ENCODE peak calls at places on chromosomes 3 and 15, in six cellular contexts. One of them, this sample, is unnamed.

GRCh38 chr3:15645740-15646490 is 44.4 kb downstream of the BTD start:
- DNase-seq in psoas muscle: peak
- DNase-seq in transverse colon: no peak
- DNase-seq in AG04450: no peak
- DNase-seq in CD8-positive, alpha-beta T cell: no peak
- DNase-seq in fibroblast of pulmonary artery: peak
- DNase-seq in this sample: no peak

GRCh38 chr3:125358923-125359322 is 16.2 kb downstream of the ZNF148 start:
- DNase-seq in psoas muscle: no peak
- DNase-seq in transverse colon: no peak
- DNase-seq in AG04450: no peak
- DNase-seq in CD8-positive, alpha-beta T cell: no peak
- DNase-seq in fibroblast of pulmonary artery: no peak
- DNase-seq in this sample: no peak

GRCh38 chr3:141203866-141204265 is 27.8 kb upstream of the PXYLP1 start:
- DNase-seq in psoas muscle: no peak
- DNase-seq in transverse colon: no peak
- DNase-seq in AG04450: no peak
- DNase-seq in CD8-positive, alpha-beta T cell: no peak
- DNase-seq in fibroblast of pulmonary artery: no peak
- DNase-seq in this sample: no peak

GRCh38 chr3:171446801-171447578 is 13.2 kb downstream of the TNIK start:
- DNase-seq in psoas muscle: no peak
- DNase-seq in transverse colon: no peak
- DNase-seq in AG04450: peak
- DNase-seq in CD8-positive, alpha-beta T cell: no peak
- DNase-seq in fibroblast of pulmonary artery: peak
- DNase-seq in this sample: no peak

GRCh38 chr3:197280156-197280555 is 18.3 kb downstream of the DLG1 start:
- DNase-seq in psoas muscle: no peak
- DNase-seq in transverse colon: no peak
- DNase-seq in AG04450: no peak
- DNase-seq in CD8-positive, alpha-beta T cell: no peak
- DNase-seq in fibroblast of pulmonary artery: no peak
- DNase-seq in this sample: no peak

GRCh38 chr15:73225358-73226015 is 143.3 kb downstream of the HCN4 start:
- DNase-seq in psoas muscle: no peak
- DNase-seq in transverse colon: peak
- DNase-seq in AG04450: no peak
- DNase-seq in CD8-positive, alpha-beta T cell: no peak
- DNase-seq in fibroblast of pulmonary artery: no peak
- DNase-seq in this sample: no peak

GRCh38 chr3:190252080-190252479 is 70.2 kb downstream of the CLDN1 start:
- DNase-seq in psoas muscle: no peak
- DNase-seq in transverse colon: no peak
- DNase-seq in AG04450: peak
- DNase-seq in CD8-positive, alpha-beta T cell: no peak
- DNase-seq in fibroblast of pulmonary artery: peak
- DNase-seq in this sample: no peak

GRCh38 chr3:148102156-148102555 is 595.5 kb upstream of the AGTR1 start:
- DNase-seq in psoas muscle: no peak
- DNase-seq in transverse colon: no peak
- DNase-seq in AG04450: no peak
- DNase-seq in CD8-positive, alpha-beta T cell: no peak
- DNase-seq in fibroblast of pulmonary artery: no peak
- DNase-seq in this sample: no peak

GRCh38 chr3:4503050-4503449 is 9.9 kb downstream of the ITPR1 start:
- DNase-seq in psoas muscle: no peak
- DNase-seq in transverse colon: peak
- DNase-seq in AG04450: no peak
- DNase-seq in CD8-positive, alpha-beta T cell: no peak
- DNase-seq in fibroblast of pulmonary artery: no peak
- DNase-seq in this sample: no peak

GRCh38 chr15:66264853-66265252 is 11.3 kb upstream of the MEGF11 start:
- DNase-seq in psoas muscle: no peak
- DNase-seq in transverse colon: no peak
- DNase-seq in AG04450: no peak
- DNase-seq in CD8-positive, alpha-beta T cell: no peak
- DNase-seq in fibroblast of pulmonary artery: no peak
- DNase-seq in this sample: no peak

GRCh38 chr3:45204136-45204535 is 22.0 kb downstream of the TMEM158 start:
- DNase-seq in psoas muscle: no peak
- DNase-seq in transverse colon: no peak
- DNase-seq in AG04450: peak
- DNase-seq in CD8-positive, alpha-beta T cell: no peak
- DNase-seq in fibroblast of pulmonary artery: peak
- DNase-seq in this sample: no peak

GRCh38 chr3:43584043-43584826 is 37.6 kb downstream of the ANO10 start:
- DNase-seq in psoas muscle: no peak
- DNase-seq in transverse colon: no peak
- DNase-seq in AG04450: peak
- DNase-seq in CD8-positive, alpha-beta T cell: no peak
- DNase-seq in fibroblast of pulmonary artery: no peak
- DNase-seq in this sample: no peak

GRCh38 chr15:31605467-31605931 is 278.9 kb downstream of the KLF13 start:
- DNase-seq in psoas muscle: no peak
- DNase-seq in transverse colon: no peak
- DNase-seq in AG04450: no peak
- DNase-seq in CD8-positive, alpha-beta T cell: no peak
- DNase-seq in fibroblast of pulmonary artery: no peak
- DNase-seq in this sample: no peak

GRCh38 chr15:65306551-65306950 is 2.1 kb downstream of the RNU5B-1 start:
- DNase-seq in psoas muscle: no peak
- DNase-seq in transverse colon: no peak
- DNase-seq in AG04450: no peak
- DNase-seq in CD8-positive, alpha-beta T cell: no peak
- DNase-seq in fibroblast of pulmonary artery: no peak
- DNase-seq in this sample: no peak

GRCh38 chr3:104632947-104633346 is 733.8 kb upstream of the ALCAM start:
- DNase-seq in psoas muscle: no peak
- DNase-seq in transverse colon: no peak
- DNase-seq in AG04450: no peak
- DNase-seq in CD8-positive, alpha-beta T cell: no peak
- DNase-seq in fibroblast of pulmonary artery: no peak
- DNase-seq in this sample: no peak

GRCh38 chr15:60831540-60831939 is 352.6 kb upstream of the ICE2 start:
- DNase-seq in psoas muscle: no peak
- DNase-seq in transverse colon: no peak
- DNase-seq in AG04450: no peak
- DNase-seq in CD8-positive, alpha-beta T cell: no peak
- DNase-seq in fibroblast of pulmonary artery: no peak
- DNase-seq in this sample: no peak

GRCh38 chr15:27036210-27036609 is 65.2 kb downstream of the GABRG3 start:
- DNase-seq in psoas muscle: no peak
- DNase-seq in transverse colon: no peak
- DNase-seq in AG04450: no peak
- DNase-seq in CD8-positive, alpha-beta T cell: no peak
- DNase-seq in fibroblast of pulmonary artery: no peak
- DNase-seq in this sample: no peak

GRCh38 chr3:49903451-49904424 is at the start of gene MST1R:
- DNase-seq in psoas muscle: peak
- DNase-seq in transverse colon: peak
- DNase-seq in AG04450: no peak
- DNase-seq in CD8-positive, alpha-beta T cell: peak
- DNase-seq in fibroblast of pulmonary artery: peak
- DNase-seq in this sample: peak

GRCh38 chr15:78880242-78880533 is 7.5 kb downstream of the MORF4L1 start:
- DNase-seq in psoas muscle: no peak
- DNase-seq in transverse colon: no peak
- DNase-seq in AG04450: no peak
- DNase-seq in CD8-positive, alpha-beta T cell: no peak
- DNase-seq in fibroblast of pulmonary artery: no peak
- DNase-seq in this sample: no peak

GRCh38 chr3:85567074-85567676 is 608.4 kb downstream of the CADM2 start:
- DNase-seq in psoas muscle: peak
- DNase-seq in transverse colon: peak
- DNase-seq in AG04450: no peak
- DNase-seq in CD8-positive, alpha-beta T cell: no peak
- DNase-seq in fibroblast of pulmonary artery: peak
- DNase-seq in this sample: peak

GRCh38 chr3:69144631-69145244 is 22.3 kb upstream of the LMOD3 start:
- DNase-seq in psoas muscle: no peak
- DNase-seq in transverse colon: no peak
- DNase-seq in AG04450: no peak
- DNase-seq in CD8-positive, alpha-beta T cell: no peak
- DNase-seq in fibroblast of pulmonary artery: no peak
- DNase-seq in this sample: no peak

GRCh38 chr15:28017423-28017924 is 81.6 kb downstream of the OCA2 start:
- DNase-seq in psoas muscle: no peak
- DNase-seq in transverse colon: no peak
- DNase-seq in AG04450: no peak
- DNase-seq in CD8-positive, alpha-beta T cell: no peak
- DNase-seq in fibroblast of pulmonary artery: no peak
- DNase-seq in this sample: peak

GRCh38 chr15:40302981-40303380 is 4.8 kb downstream of the PLCB2 start:
- DNase-seq in psoas muscle: no peak
- DNase-seq in transverse colon: no peak
- DNase-seq in AG04450: no peak
- DNase-seq in CD8-positive, alpha-beta T cell: no peak
- DNase-seq in fibroblast of pulmonary artery: no peak
- DNase-seq in this sample: no peak

GRCh38 chr3:16978234-16978920 is 93.6 kb downstream of the PLCL2 start:
- DNase-seq in psoas muscle: no peak
- DNase-seq in transverse colon: no peak
- DNase-seq in AG04450: no peak
- DNase-seq in CD8-positive, alpha-beta T cell: no peak
- DNase-seq in fibroblast of pulmonary artery: no peak
- DNase-seq in this sample: no peak

GRCh38 chr3:188230962-188231361 is 77.0 kb downstream of the LPP start:
- DNase-seq in psoas muscle: peak
- DNase-seq in transverse colon: no peak
- DNase-seq in AG04450: no peak
- DNase-seq in CD8-positive, alpha-beta T cell: no peak
- DNase-seq in fibroblast of pulmonary artery: no peak
- DNase-seq in this sample: no peak

DNA sequence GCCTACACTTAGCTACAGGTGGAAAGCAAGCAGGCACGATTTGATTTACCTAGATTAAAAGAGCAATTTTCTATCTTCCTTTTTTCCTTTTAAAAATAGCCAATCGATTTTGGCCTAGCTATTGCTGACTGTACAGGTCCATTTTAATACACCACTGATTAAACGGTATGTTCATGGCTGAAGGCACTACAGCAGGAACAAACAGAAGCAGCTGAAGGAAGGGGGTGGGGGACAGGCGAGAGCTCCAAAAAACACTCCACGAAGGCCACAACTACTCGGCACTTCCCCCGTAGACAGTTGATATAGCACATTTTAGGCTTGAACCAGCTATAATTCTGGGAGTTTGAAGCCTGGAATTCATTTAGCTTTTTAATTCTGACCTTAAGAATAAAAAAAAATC is 115.5 kb downstream of the TIGIT start:
- DNase-seq in psoas muscle: no peak
- DNase-seq in transverse colon: no peak
- DNase-seq in AG04450: no peak
- DNase-seq in CD8-positive, alpha-beta T cell: no peak
- DNase-seq in fibroblast of pulmonary artery: no peak
- DNase-seq in this sample: no peak
- H3K4me3 ChIP-seq in psoas muscle: peak
- H3K4me3 ChIP-seq in transverse colon: no peak
- H3K4me3 ChIP-seq in AG04450: no peak
- H3K4me3 ChIP-seq in CD8-positive, alpha-beta T cell: no peak
- H3K4me3 ChIP-seq in fibroblast of pulmonary artery: no peak
- H3K4me3 ChIP-seq in this sample: no peak

GRCh38 chr3:46497556-46498265 is at the start of gene RTP3:
- DNase-seq in psoas muscle: no peak
- DNase-seq in transverse colon: no peak
- DNase-seq in AG04450: no peak
- DNase-seq in CD8-positive, alpha-beta T cell: no peak
- DNase-seq in fibroblast of pulmonary artery: no peak
- DNase-seq in this sample: peak
- H3K4me3 ChIP-seq in psoas muscle: no peak
- H3K4me3 ChIP-seq in transverse colon: no peak
- H3K4me3 ChIP-seq in AG04450: no peak
- H3K4me3 ChIP-seq in CD8-positive, alpha-beta T cell: no peak
- H3K4me3 ChIP-seq in fibroblast of pulmonary artery: no peak
- H3K4me3 ChIP-seq in this sample: peak

DNA sequence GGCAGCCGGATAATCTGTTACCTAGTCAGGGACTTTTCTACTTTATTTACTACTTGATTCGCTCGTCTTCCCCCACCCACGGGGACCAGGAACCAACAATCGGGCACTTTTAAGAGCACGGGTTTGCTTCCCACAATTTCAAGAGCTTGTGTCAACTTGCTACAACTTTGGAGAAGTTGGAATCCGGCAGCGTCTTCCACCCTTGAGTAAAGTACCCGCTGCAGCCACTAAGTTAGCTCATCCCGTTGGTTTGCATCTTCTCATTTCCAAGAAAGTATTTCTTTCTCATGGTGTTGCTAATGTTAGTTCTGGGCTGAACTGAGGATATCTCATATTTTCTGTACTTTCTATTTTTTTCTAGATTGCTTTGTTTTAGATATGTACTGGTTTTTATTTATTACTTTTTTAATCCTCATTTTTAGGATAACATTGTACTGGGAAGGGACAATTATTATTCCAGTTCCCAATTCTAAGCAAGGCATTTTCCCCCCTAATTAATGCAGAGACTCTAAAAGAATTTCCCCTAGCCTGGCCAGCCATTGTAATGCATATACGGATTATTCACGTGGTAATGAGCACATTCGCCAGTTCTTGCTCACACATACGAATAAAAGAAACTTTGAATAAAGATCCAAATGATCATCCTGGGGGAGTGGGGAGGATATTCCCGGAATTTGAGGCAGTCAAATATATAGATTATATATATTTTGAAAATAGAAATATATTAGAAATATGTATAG is 4.0 kb downstream of the SOX2 start:
- DNase-seq in psoas muscle: no peak
- DNase-seq in transverse colon: no peak
- DNase-seq in AG04450: no peak
- DNase-seq in CD8-positive, alpha-beta T cell: no peak
- DNase-seq in fibroblast of pulmonary artery: no peak
- DNase-seq in this sample: no peak
- H3K4me3 ChIP-seq in psoas muscle: no peak
- H3K4me3 ChIP-seq in transverse colon: no peak
- H3K4me3 ChIP-seq in AG04450: no peak
- H3K4me3 ChIP-seq in CD8-positive, alpha-beta T cell: no peak
- H3K4me3 ChIP-seq in fibroblast of pulmonary artery: no peak
- H3K4me3 ChIP-seq in this sample: no peak

GRCh38 chr15:77058468-77058867 is 12.4 kb downstream of the TSPAN3 start:
- DNase-seq in psoas muscle: no peak
- DNase-seq in transverse colon: no peak
- DNase-seq in AG04450: no peak
- DNase-seq in CD8-positive, alpha-beta T cell: no peak
- DNase-seq in fibroblast of pulmonary artery: no peak
- DNase-seq in this sample: no peak

GRCh38 chr15:77060560-77060959 is 10.3 kb downstream of the TSPAN3 start:
- DNase-seq in psoas muscle: no peak
- DNase-seq in transverse colon: no peak
- DNase-seq in AG04450: no peak
- DNase-seq in CD8-positive, alpha-beta T cell: no peak
- DNase-seq in fibroblast of pulmonary artery: peak
- DNase-seq in this sample: no peak

GRCh38 chr15:77057650-77058049 is 13.3 kb downstream of the TSPAN3 start:
- DNase-seq in psoas muscle: no peak
- DNase-seq in transverse colon: no peak
- DNase-seq in AG04450: no peak
- DNase-seq in CD8-positive, alpha-beta T cell: no peak
- DNase-seq in fibroblast of pulmonary artery: no peak
- DNase-seq in this sample: no peak

GRCh38 chr15:77057072-77057471 is 13.8 kb downstream of the TSPAN3 start:
- DNase-seq in psoas muscle: no peak
- DNase-seq in transverse colon: no peak
- DNase-seq in AG04450: no peak
- DNase-seq in CD8-positive, alpha-beta T cell: no peak
- DNase-seq in fibroblast of pulmonary artery: no peak
- DNase-seq in this sample: no peak

GRCh38 chr15:77059761-77060345 is 11.1 kb downstream of the TSPAN3 start:
- DNase-seq in psoas muscle: no peak
- DNase-seq in transverse colon: no peak
- DNase-seq in AG04450: no peak
- DNase-seq in CD8-positive, alpha-beta T cell: no peak
- DNase-seq in fibroblast of pulmonary artery: peak
- DNase-seq in this sample: no peak
- H3K4me3 ChIP-seq in psoas muscle: no peak
- H3K4me3 ChIP-seq in transverse colon: no peak
- H3K4me3 ChIP-seq in AG04450: no peak
- H3K4me3 ChIP-seq in CD8-positive, alpha-beta T cell: no peak
- H3K4me3 ChIP-seq in fibroblast of pulmonary artery: no peak
- H3K4me3 ChIP-seq in this sample: no peak

This sample was measured in right lobe of liver.